ENCODE peak calls at places on chromosomes 5 and 9, in nine cellular contexts. One of them, this sample, is unnamed.

GRCh38 chr5:34658023-34658422 is 1.9 kb downstream of the RAI14 start:
- DNase-seq in KBM-7: no peak
- DNase-seq in AG09309: no peak
- DNase-seq in memory B cell: no peak
- DNase-seq in sciatic nerve: no peak
- DNase-seq in HT1080: peak; percentile 57
- DNase-seq in HTR-8/SVneo: peak; percentile 83
- DNase-seq in pons: no peak
- DNase-seq in cardiac fibroblast: peak; percentile 58
- DNase-seq in this sample: no peak

GRCh38 chr9:108838017-108838416 is 17.8 kb downstream of the ACTL7B start:
- DNase-seq in HTR-8/SVneo: no peak
- DNase-seq in AG09309: no peak
- DNase-seq in cardiac fibroblast: peak; percentile 56
- DNase-seq in memory B cell: no peak
- DNase-seq in HT1080: no peak
- DNase-seq in sciatic nerve: no peak
- DNase-seq in KBM-7: no peak
- DNase-seq in pons: no peak
- DNase-seq in this sample: no peak

GRCh38 chr9:124511891-124512805 is 4.9 kb upstream of the NR5A1 start:
- DNase-seq in HT1080: no peak
- DNase-seq in pons: no peak
- DNase-seq in cardiac fibroblast: no peak
- DNase-seq in memory B cell: no peak
- DNase-seq in HTR-8/SVneo: no peak
- DNase-seq in KBM-7: no peak
- DNase-seq in sciatic nerve: no peak
- DNase-seq in AG09309: no peak
- DNase-seq in this sample: no peak

GRCh38 chr5:42974546-42974945 is 65.6 kb downstream of the ANXA2R start:
- DNase-seq in KBM-7: no peak
- DNase-seq in sciatic nerve: no peak
- DNase-seq in AG09309: no peak
- DNase-seq in memory B cell: no peak
- DNase-seq in HTR-8/SVneo: no peak
- DNase-seq in cardiac fibroblast: no peak
- DNase-seq in pons: no peak
- DNase-seq in HT1080: peak; percentile 42
- DNase-seq in this sample: no peak

GRCh38 chr5:89028579-89029272 is 145.7 kb upstream of the MEF2C start:
- DNase-seq in AG09309: no peak
- DNase-seq in pons: no peak
- DNase-seq in memory B cell: no peak
- DNase-seq in HTR-8/SVneo: no peak
- DNase-seq in cardiac fibroblast: peak; percentile 14
- DNase-seq in HT1080: peak; percentile 68
- DNase-seq in KBM-7: no peak
- DNase-seq in sciatic nerve: no peak
- DNase-seq in this sample: no peak

GRCh38 chr9:113798062-113799030 is 77.8 kb upstream of the ZNF618 start:
- DNase-seq in memory B cell: no peak
- DNase-seq in AG09309: no peak
- DNase-seq in HT1080: no peak
- DNase-seq in cardiac fibroblast: no peak
- DNase-seq in pons: no peak
- DNase-seq in HTR-8/SVneo: no peak
- DNase-seq in KBM-7: no peak
- DNase-seq in sciatic nerve: no peak
- DNase-seq in this sample: no peak

GRCh38 chr9:137490532-137491186 is 31.5 kb upstream of the NSMF start:
- DNase-seq in KBM-7: no peak
- DNase-seq in sciatic nerve: no peak
- DNase-seq in pons: no peak
- DNase-seq in AG09309: no peak
- DNase-seq in memory B cell: no peak
- DNase-seq in HTR-8/SVneo: no peak
- DNase-seq in HT1080: no peak
- DNase-seq in cardiac fibroblast: no peak
- DNase-seq in this sample: no peak

GRCh38 chr5:143413964-143414669 is 10.6 kb upstream of the NR3C1 start:
- DNase-seq in HTR-8/SVneo: no peak
- DNase-seq in HT1080: no peak
- DNase-seq in sciatic nerve: no peak
- DNase-seq in memory B cell: no peak
- DNase-seq in cardiac fibroblast: peak; percentile 27
- DNase-seq in pons: no peak
- DNase-seq in KBM-7: no peak
- DNase-seq in AG09309: no peak
- DNase-seq in this sample: no peak

GRCh38 chr5:62266573-62266972 is 39.4 kb upstream of the KIF2A start:
- DNase-seq in pons: no peak
- DNase-seq in HT1080: no peak
- DNase-seq in sciatic nerve: no peak
- DNase-seq in memory B cell: no peak
- DNase-seq in AG09309: no peak
- DNase-seq in HTR-8/SVneo: no peak
- DNase-seq in KBM-7: no peak
- DNase-seq in cardiac fibroblast: no peak
- DNase-seq in this sample: no peak

GRCh38 chr5:134175874-134176522 is 752 bp downstream of the SKP1 start:
- DNase-seq in sciatic nerve: peak; percentile 67
- DNase-seq in HTR-8/SVneo: no peak
- DNase-seq in cardiac fibroblast: peak; percentile 41
- DNase-seq in memory B cell: no peak
- DNase-seq in KBM-7: peak; percentile 43
- DNase-seq in HT1080: peak; percentile 16
- DNase-seq in AG09309: no peak
- DNase-seq in pons: no peak
- DNase-seq in this sample: no peak

GRCh38 chr5:1564824-1565736 is 41.3 kb upstream of the LPCAT1 start:
- DNase-seq in HTR-8/SVneo: no peak
- DNase-seq in HT1080: no peak
- DNase-seq in pons: no peak
- DNase-seq in KBM-7: no peak
- DNase-seq in AG09309: no peak
- DNase-seq in sciatic nerve: peak; percentile 39
- DNase-seq in cardiac fibroblast: no peak
- DNase-seq in memory B cell: no peak
- DNase-seq in this sample: no peak

GRCh38 chr5:74316064-74316586 is 324.4 kb downstream of the ENC1 start:
- DNase-seq in memory B cell: no peak
- DNase-seq in AG09309: peak; percentile 89
- DNase-seq in HTR-8/SVneo: peak; percentile 73
- DNase-seq in KBM-7: peak; percentile 14
- DNase-seq in HT1080: peak; percentile 94
- DNase-seq in pons: no peak
- DNase-seq in cardiac fibroblast: peak; percentile 98
- DNase-seq in sciatic nerve: no peak
- DNase-seq in this sample: peak; percentile 85

GRCh38 chr5:73591102-73591695 is 25.7 kb downstream of the UTP15 start:
- DNase-seq in HT1080: peak; percentile 83
- DNase-seq in HTR-8/SVneo: peak; percentile 65
- DNase-seq in memory B cell: peak; percentile 66
- DNase-seq in AG09309: peak; percentile 78
- DNase-seq in pons: peak; percentile 86
- DNase-seq in sciatic nerve: no peak
- DNase-seq in KBM-7: peak; percentile 88
- DNase-seq in cardiac fibroblast: peak; percentile 97
- DNase-seq in this sample: peak; percentile 68

GRCh38 chr5:145943674-145944121 is 7.3 kb downstream of the SH3RF2 start:
- DNase-seq in sciatic nerve: no peak
- DNase-seq in HT1080: peak; percentile 23
- DNase-seq in AG09309: no peak
- DNase-seq in KBM-7: peak; percentile 20
- DNase-seq in HTR-8/SVneo: no peak
- DNase-seq in pons: no peak
- DNase-seq in cardiac fibroblast: peak; percentile 68
- DNase-seq in memory B cell: no peak
- DNase-seq in this sample: peak; percentile 49

GRCh38 chr5:59034498-59035186 is 451.8 kb downstream of the RAB3C start:
- DNase-seq in cardiac fibroblast: peak; percentile 76
- DNase-seq in HTR-8/SVneo: no peak
- DNase-seq in AG09309: peak; percentile 20
- DNase-seq in sciatic nerve: no peak
- DNase-seq in memory B cell: no peak
- DNase-seq in HT1080: peak; percentile 23
- DNase-seq in pons: no peak
- DNase-seq in KBM-7: peak; percentile 50
- DNase-seq in this sample: peak; percentile 40

GRCh38 chr5:150156033-150156381 is 362 bp upstream of the PDGFRB start:
- DNase-seq in pons: no peak
- DNase-seq in AG09309: no peak
- DNase-seq in memory B cell: no peak
- DNase-seq in HT1080: no peak
- DNase-seq in cardiac fibroblast: no peak
- DNase-seq in sciatic nerve: no peak
- DNase-seq in KBM-7: no peak
- DNase-seq in HTR-8/SVneo: no peak
- DNase-seq in this sample: no peak

GRCh38 chr9:95488971-95489370 is 27.8 kb downstream of the PTCH1 start:
- DNase-seq in sciatic nerve: no peak
- DNase-seq in pons: no peak
- DNase-seq in memory B cell: no peak
- DNase-seq in cardiac fibroblast: no peak
- DNase-seq in HTR-8/SVneo: no peak
- DNase-seq in HT1080: no peak
- DNase-seq in AG09309: no peak
- DNase-seq in KBM-7: no peak
- DNase-seq in this sample: no peak

GRCh38 chr9:4620881-4621555 is 41.1 kb upstream of the PLPP6 start:
- DNase-seq in HT1080: no peak
- DNase-seq in HTR-8/SVneo: no peak
- DNase-seq in pons: no peak
- DNase-seq in KBM-7: no peak
- DNase-seq in cardiac fibroblast: peak; percentile 71
- DNase-seq in AG09309: no peak
- DNase-seq in memory B cell: no peak
- DNase-seq in sciatic nerve: no peak
- DNase-seq in this sample: no peak

GRCh38 chr5:1385395-1386273 is 40.7 kb upstream of the CLPTM1L start:
- DNase-seq in AG09309: no peak
- DNase-seq in cardiac fibroblast: peak; percentile 53
- DNase-seq in sciatic nerve: peak; percentile 88
- DNase-seq in pons: peak; percentile 69
- DNase-seq in HT1080: no peak
- DNase-seq in memory B cell: peak; percentile 84
- DNase-seq in HTR-8/SVneo: peak; percentile 89
- DNase-seq in KBM-7: peak; percentile 51
- DNase-seq in this sample: peak; percentile 67

GRCh38 chr5:42745426-42745825 is 11.2 kb upstream of the CCDC152 start:
- DNase-seq in memory B cell: no peak
- DNase-seq in HTR-8/SVneo: no peak
- DNase-seq in AG09309: no peak
- DNase-seq in HT1080: peak; percentile 29
- DNase-seq in KBM-7: no peak
- DNase-seq in cardiac fibroblast: peak; percentile 35
- DNase-seq in sciatic nerve: no peak
- DNase-seq in pons: peak; percentile 22
- DNase-seq in this sample: no peak

GRCh38 chr5:135269224-135269623 is 129.8 kb downstream of the MACROH2A1 start:
- DNase-seq in KBM-7: no peak
- DNase-seq in sciatic nerve: no peak
- DNase-seq in AG09309: no peak
- DNase-seq in pons: no peak
- DNase-seq in cardiac fibroblast: peak; percentile 36
- DNase-seq in HT1080: no peak
- DNase-seq in HTR-8/SVneo: no peak
- DNase-seq in memory B cell: no peak
- DNase-seq in this sample: no peak

GRCh38 chr9:4062966-4063365 is 236.9 kb downstream of the GLIS3 start:
- DNase-seq in HTR-8/SVneo: no peak
- DNase-seq in pons: no peak
- DNase-seq in KBM-7: no peak
- DNase-seq in AG09309: no peak
- DNase-seq in cardiac fibroblast: peak; percentile 83
- DNase-seq in memory B cell: no peak
- DNase-seq in HT1080: no peak
- DNase-seq in sciatic nerve: no peak
- DNase-seq in this sample: no peak

GRCh38 chr5:107736608-107737007 is 65.9 kb upstream of the EFNA5 start:
- DNase-seq in HT1080: peak; percentile 39
- DNase-seq in pons: no peak
- DNase-seq in KBM-7: no peak
- DNase-seq in cardiac fibroblast: no peak
- DNase-seq in AG09309: no peak
- DNase-seq in sciatic nerve: no peak
- DNase-seq in HTR-8/SVneo: no peak
- DNase-seq in memory B cell: no peak
- DNase-seq in this sample: peak; percentile 45

GRCh38 chr9:91395553-91396470 is 27.8 kb downstream of the NFIL3 start:
- DNase-seq in cardiac fibroblast: peak; percentile 93
- DNase-seq in memory B cell: no peak
- DNase-seq in HTR-8/SVneo: peak; percentile 41
- DNase-seq in AG09309: peak; percentile 66
- DNase-seq in sciatic nerve: no peak
- DNase-seq in pons: peak; percentile 45
- DNase-seq in KBM-7: peak; percentile 35
- DNase-seq in HT1080: peak; percentile 82
- DNase-seq in this sample: peak; percentile 74

GRCh38 chr9:33124716-33125378 is 42.3 kb downstream of the B4GALT1 start:
- DNase-seq in sciatic nerve: no peak
- DNase-seq in AG09309: no peak
- DNase-seq in cardiac fibroblast: no peak
- DNase-seq in KBM-7: no peak
- DNase-seq in HTR-8/SVneo: no peak
- DNase-seq in memory B cell: peak; percentile 41
- DNase-seq in HT1080: no peak
- DNase-seq in pons: no peak
- DNase-seq in this sample: no peak

GRCh38 chr5:132053483-132053882 is 7.0 kb upstream of the IL3 start:
- DNase-seq in AG09309: no peak
- DNase-seq in cardiac fibroblast: no peak
- DNase-seq in HTR-8/SVneo: no peak
- DNase-seq in sciatic nerve: no peak
- DNase-seq in HT1080: no peak
- DNase-seq in KBM-7: no peak
- DNase-seq in pons: no peak
- DNase-seq in memory B cell: peak; percentile 8
- DNase-seq in this sample: no peak

This sample was measured in H4.